ENCODE peak calls at places on chromosomes 5 and 9, in six cellular contexts. Z, H, C, K, Q and A are unnamed samples.

GRCh38 chr5:34690301-34690700 is 34.2 kb downstream of the RAI14 start:
- DNase-seq in Z (no peak), K (no peak), H (no peak), Q (no peak), C (no peak), A (no peak)

GRCh38 chr5:59709833-59710232 is 183.7 kb downstream of the PDE4D start:
- DNase-seq in Z (no peak), C (no peak), H (peak; percentile 67), K (no peak), Q (no peak), A (no peak)

GRCh38 chr5:978051-978450 is 30.6 kb upstream of the NKD2 start:
- DNase-seq in Z (no peak), C (no peak), K (no peak), H (no peak), Q (no peak), A (no peak)

GRCh38 chr9:101578378-101578777 is 16.4 kb downstream of the PPP3R2 start:
- DNase-seq in C (no peak), Z (no peak), H (no peak), K (no peak), Q (no peak), A (no peak)

GRCh38 chr9:94649100-94649855 is 10.0 kb upstream of the FBP1 start:
- DNase-seq in Z (no peak), C (no peak), H (peak; percentile 67), Q (no peak), K (no peak), A (no peak)

GRCh38 chr5:140107312-140108092 is 6.4 kb upstream of the PURA start:
- DNase-seq in Z (peak; percentile 91), H (peak; percentile 93), Q (peak; percentile 88), K (peak; percentile 89), C (peak; percentile 75), A (peak; percentile 66)

GRCh38 chr5:151740336-151740942 is 18.0 kb downstream of the ATOX1 start:
- DNase-seq in Q (peak; percentile 56), H (peak; percentile 94), C (no peak), Z (peak; percentile 21), K (peak; percentile 3), A (peak; percentile 5)

GRCh38 chr5:170286532-170286931 is 11.0 kb downstream of the LCP2 start:
- DNase-seq in K (no peak), C (no peak), Q (no peak), Z (no peak), H (no peak), A (no peak)

GRCh38 chr9:20447291-20447690 is 175.0 kb downstream of the MLLT3 start:
- DNase-seq in Z (no peak), K (no peak), H (no peak), Q (no peak), C (no peak), A (no peak)

GRCh38 chr5:136018814-136019777 is 9.7 kb upstream of the TGFBI start:
- DNase-seq in C (no peak), H (peak; percentile 98), Z (no peak), Q (no peak), K (peak; percentile 33), A (peak; percentile 78)

GRCh38 chr9:97740848-97741821 is 44.0 kb upstream of the XPA start:
- DNase-seq in Z (no peak), Q (peak; percentile 84), H (peak; percentile 62), C (no peak), K (peak; percentile 38), A (no peak)

GRCh38 chr9:5614192-5614591 is 14.7 kb upstream of the RIC1 start:
- DNase-seq in H (no peak), K (no peak), Q (no peak), Z (no peak), C (no peak), A (no peak)

GRCh38 chr9:80797841-80798688 is 891.3 kb downstream of the TLE1 start:
- DNase-seq in H (peak; percentile 0), C (no peak), Z (no peak), Q (no peak), K (no peak), A (peak; percentile 97)

GRCh38 chr9:107650321-107650720 is 160.8 kb upstream of the KLF4 start:
- DNase-seq in C (no peak), Q (no peak), H (no peak), K (no peak), Z (no peak), A (no peak)

GRCh38 chr5:73945505-73945904 is 319.5 kb downstream of the ARHGEF28 start:
- DNase-seq in Z (no peak), K (no peak), Q (peak; percentile 63), H (no peak), C (no peak), A (no peak)

GRCh38 chr5:107553063-107553676 is 117.6 kb downstream of the EFNA5 start:
- DNase-seq in Z (no peak), Q (no peak), H (no peak), C (no peak), K (no peak), A (no peak)

GRCh38 chr5:14145356-14146334 is 2.5 kb downstream of the TRIO start:
- DNase-seq in K (no peak), C (no peak), H (peak; percentile 80), Z (no peak), Q (no peak), A (no peak)

GRCh38 chr9:691825-692363 is 149.6 kb upstream of the DMRT1 start:
- DNase-seq in Q (no peak), K (no peak), H (no peak), C (no peak), Z (no peak), A (no peak)

GRCh38 chr5:97250113-97250512 is 67.1 kb upstream of the RIOK2 start:
- DNase-seq in Q (no peak), Z (no peak), H (no peak), K (no peak), C (no peak), A (no peak)

GRCh38 chr5:30039379-30039778 is 1154.1 kb upstream of the CDH6 start:
- DNase-seq in H (no peak), Z (no peak), C (no peak), K (no peak), Q (no peak), A (no peak)

GRCh38 chr5:132746592-132747063 is 598 bp upstream of the CCNI2 start:
- DNase-seq in C (no peak), Z (peak; percentile 12), H (peak; percentile 22), Q (peak; percentile 73), K (no peak), A (no peak)

GRCh38 chr9:133606722-133607053 is 2.5 kb downstream of the FAM163B start:
- DNase-seq in H (no peak), C (no peak), Q (no peak), K (no peak), Z (no peak), A (no peak)

GRCh38 chr9:72137697-72138365 is 11.4 kb upstream of the GDA start:
- DNase-seq in Q (no peak), Z (no peak), K (no peak), H (no peak), C (no peak), A (no peak)

GRCh38 chr9:28166179-28166578 is 592.9 kb upstream of the C9orf72 start:
- DNase-seq in K (no peak), Q (no peak), H (no peak), Z (no peak), C (no peak), A (no peak)

GRCh38 chr5:150763023-150763793 is 4.4 kb upstream of the DCTN4 start:
- DNase-seq in Q (no peak), H (peak; percentile 96), Z (no peak), C (no peak), K (peak; percentile 68), A (no peak)

GRCh38 chr5:28397502-28397941 is 1359.1 kb upstream of the CDH9 start:
- DNase-seq in H (peak; percentile 44), K (no peak), Q (no peak), Z (no peak), C (no peak), A (no peak)

GRCh38 chr5:135112008-135112670 is 78.1 kb upstream of the PITX1 start:
- DNase-seq in C (no peak), H (no peak), Z (no peak), Q (no peak), K (no peak), A (no peak)

GRCh38 chr9:73116030-73116429 is 35.6 kb upstream of the ANXA1 start:
- DNase-seq in C (no peak), K (no peak), Z (no peak), H (peak; percentile 54), Q (no peak), A (no peak)

GRCh38 chr5:72523960-72524582 is 16.9 kb upstream of the ZNF366 start:
- DNase-seq in H (peak; percentile 94), C (no peak), K (peak; percentile 15), Z (no peak), Q (no peak), A (peak; percentile 40)

GRCh38 chr9:81372628-81373191 is 316.6 kb downstream of the TLE1 start:
- DNase-seq in K (no peak), C (no peak), Z (no peak), Q (no peak), H (peak; percentile 48), A (peak; percentile 11)

GRCh38 chr9:25827626-25828025 is 149.4 kb upstream of the TUSC1 start:
- DNase-seq in H (no peak), C (no peak), Q (no peak), Z (no peak), K (no peak), A (no peak)

GRCh38 chr5:158514353-158514960 is 585.3 kb downstream of the EBF1 start:
- DNase-seq in C (no peak), Z (no peak), K (no peak), Q (no peak), H (peak; percentile 48), A (no peak)

GRCh38 chr5:86507574-86507973 is 110.2 kb upstream of the COX7C start:
- DNase-seq in C (no peak), K (no peak), Q (no peak), Z (no peak), H (no peak), A (no peak)

GRCh38 chr9:134913041-134913712 is 4.5 kb downstream of the FCN1 start:
- DNase-seq in Q (no peak), H (no peak), C (no peak), K (no peak), Z (no peak), A (no peak)